ENCODE peak calls at places on chromosomes 2 and 18, in seven cellular contexts. P is HepG2, U is H9, T is HCT116, O is K562, B is PC-3, M is GM23338. A is an unnamed sample.

GRCh38 chr18:35577045-35577848 is 4.3 kb upstream of the GALNT1 start:
- DNase-seq in P (no peak), U (no peak), T (no peak), O (no peak), B (no peak), M (no peak), A (peak; percentile 42)

GRCh38 chr2:118112771-118113334 is 24.6 kb downstream of the INSIG2 start:
- DNase-seq in P (peak; percentile 52), U (no peak), T (peak; percentile 87), O (no peak), B (peak; percentile 99), M (no peak), A (peak; percentile 82)

GRCh38 chr2:165970663-165971062 is 17.1 kb upstream of the TTC21B start:
- DNase-seq in P (no peak), U (no peak), T (no peak), O (no peak), B (peak; percentile 16), M (peak; percentile 10), A (no peak)

GRCh38 chr2:139864821-139865302 is 1084.7 kb upstream of the NXPH2 start:
- DNase-seq in P (peak; percentile 6), U (no peak), T (no peak), O (peak; percentile 44), B (no peak), M (no peak), A (peak; percentile 0)

GRCh38 chr2:118003396-118003824 is 10.5 kb downstream of the CCDC93 start:
- DNase-seq in P (peak; percentile 82), U (peak; percentile 60), T (peak; percentile 65), O (peak; percentile 66), B (peak; percentile 85), M (peak; percentile 87), A (peak; percentile 72)

GRCh38 chr2:118430510-118431187 is 342.4 kb downstream of the INSIG2 start:
- DNase-seq in P (no peak), U (no peak), T (no peak), O (no peak), B (peak; percentile 89), M (no peak), A (peak; percentile 4)

GRCh38 chr18:11672198-11672597 is 16.9 kb upstream of the GNAL start:
- DNase-seq in P (no peak), U (peak; percentile 18), T (no peak), O (no peak), B (no peak), M (no peak), A (no peak)

GRCh38 chr2:134988994-134989605 is 58.1 kb downstream of the MAP3K19 start:
- DNase-seq in P (peak; percentile 33), U (no peak), T (peak; percentile 18), O (peak; percentile 43), B (peak; percentile 58), M (peak; percentile 63), A (peak; percentile 25)

GRCh38 chr2:241571821-241572620 is 13.5 kb downstream of the BOK start:
- DNase-seq in P (no peak), U (peak; percentile 19), T (no peak), O (no peak), B (no peak), M (no peak), A (no peak)

GRCh38 chr18:57806891-57807280 is 3.8 kb upstream of the ATP8B1 start:
- DNase-seq in P (no peak), U (no peak), T (no peak), O (no peak), B (peak; percentile 85), M (no peak), A (peak; percentile 88)

GRCh38 chr2:127464470-127465257 is 46.4 kb downstream of the PROC start:
- DNase-seq in P (no peak), U (no peak), T (no peak), O (no peak), B (no peak), M (no peak), A (no peak)

GRCh38 chr2:233834378-233834777 is 20.0 kb downstream of the HJURP start:
- DNase-seq in P (no peak), U (peak; percentile 14), T (no peak), O (no peak), B (no peak), M (no peak), A (no peak)

GRCh38 chr2:195027947-195028346 is 629.1 kb upstream of the SLC39A10 start:
- DNase-seq in P (no peak), U (peak; percentile 31), T (no peak), O (no peak), B (no peak), M (peak; percentile 34), A (no peak)

GRCh38 chr2:136378712-136379595 is 261.0 kb upstream of the CXCR4 start:
- DNase-seq in P (peak; percentile 35), U (peak; percentile 57), T (peak; percentile 39), O (peak; percentile 34), B (peak; percentile 61), M (peak; percentile 81), A (peak; percentile 45)

GRCh38 chr18:54911551-54911950 is 47.7 kb downstream of the CCDC68 start:
- DNase-seq in P (no peak), U (no peak), T (no peak), O (no peak), B (no peak), M (no peak), A (no peak)

GRCh38 chr2:214311031-214311533 is 99.8 kb upstream of the VWC2L start:
- DNase-seq in P (peak; percentile 53), U (peak; percentile 73), T (no peak), O (no peak), B (no peak), M (peak; percentile 79), A (no peak)

GRCh38 chr2:208227581-208228232 is 27.2 kb downstream of the IDH1 start:
- DNase-seq in P (no peak), U (no peak), T (no peak), O (no peak), B (no peak), M (no peak), A (no peak)

GRCh38 chr2:128413718-128414341 is 95.2 kb upstream of the HS6ST1 start:
- DNase-seq in P (no peak), U (peak; percentile 22), T (no peak), O (no peak), B (no peak), M (no peak), A (no peak)

GRCh38 chr18:57077786-57078552 is 68.9 kb upstream of the BOD1L2 start:
- DNase-seq in P (no peak), U (peak; percentile 31), T (no peak), O (no peak), B (no peak), M (no peak), A (no peak)

GRCh38 chr2:55119711-55120487 is 69.6 kb upstream of the RTN4 start:
- DNase-seq in P (no peak), U (no peak), T (no peak), O (no peak), B (no peak), M (no peak), A (no peak)

GRCh38 chr2:181430406-181431199 is 26.6 kb upstream of the ITGA4 start:
- DNase-seq in P (no peak), U (no peak), T (no peak), O (no peak), B (peak; percentile 52), M (peak; percentile 58), A (peak; percentile 13)

GRCh38 chr2:40579247-40579646 is 127.4 kb upstream of the SLC8A1 start:
- DNase-seq in P (no peak), U (no peak), T (no peak), O (no peak), B (no peak), M (no peak), A (peak; percentile 12)

GRCh38 chr2:232816656-232817055 is 40.3 kb upstream of the KCNJ13 start:
- DNase-seq in P (no peak), U (no peak), T (no peak), O (no peak), B (no peak), M (no peak), A (no peak)

GRCh38 chr2:232815569-232815968 is 39.2 kb upstream of the KCNJ13 start:
- DNase-seq in P (no peak), U (no peak), T (no peak), O (no peak), B (no peak), M (no peak), A (no peak)

GRCh38 chr2:232817756-232818155 is 41.4 kb upstream of the KCNJ13 start:
- DNase-seq in P (no peak), U (no peak), T (no peak), O (no peak), B (no peak), M (no peak), A (no peak)
- H3K4me2 ChIP-seq in P (no peak overlapping the region), U (no peak overlapping the region), T (no peak overlapping the region), O (no peak overlapping the region), B (no peak overlapping the region), M (no peak overlapping the region), A (no peak overlapping the region)

GRCh38 chr2:100228967-100229366 is 86.6 kb upstream of the AFF3 start:
- DNase-seq in P (no peak), U (no peak), T (no peak), O (no peak), B (no peak), M (no peak), A (no peak)
- TF ChIP-seq CTCF in P (no peak), U (peak; percentile 21), T (no peak), O (no peak), B (peak; percentile 20), M (no peak), A (no peak)

GRCh38 chr2:159867557-159868330 is 69.7 kb upstream of the CD302 start:
- DNase-seq in P (no peak), U (no peak), T (no peak), O (no peak), B (no peak), M (no peak), A (no peak)
- H3K4me2 ChIP-seq in P (no peak overlapping the region), U (no peak overlapping the region), T (no peak overlapping the region), O (no peak overlapping the region), B (no peak overlapping the region), M (no peak overlapping the region), A (no peak overlapping the region)

DNA sequence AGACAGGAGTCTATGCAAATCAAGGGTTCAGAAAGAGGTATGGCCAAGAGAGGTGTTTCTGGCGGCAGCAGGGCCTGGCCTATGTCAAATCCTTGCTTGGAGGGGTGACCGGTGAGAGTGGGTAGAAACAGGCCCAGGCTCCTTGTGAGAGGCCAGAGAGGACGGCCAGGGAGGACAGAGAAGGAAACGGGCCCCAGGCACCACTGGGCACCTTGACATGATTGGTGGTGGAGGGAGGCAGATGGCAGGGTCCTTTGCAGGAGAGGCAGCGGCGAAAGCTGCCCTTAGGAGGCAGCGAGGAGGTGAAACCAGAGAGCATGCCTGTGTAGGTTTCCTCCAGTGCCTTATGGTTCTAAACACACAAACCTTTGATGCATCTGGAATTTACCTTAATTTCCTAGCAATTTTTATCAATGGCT is 6.2 kb downstream of the RAMP1 start:
- DNase-seq in P (no peak), U (no peak), T (no peak), O (no peak), B (no peak), M (no peak), A (no peak)
- TF ChIP-seq CTCF in P (no peak), U (peak; percentile 39), T (no peak), O (no peak), B (peak; percentile 38), M (peak; percentile 36), A (peak; percentile 15)